ENCODE peak calls at places on chromosome 3, in eight cellular contexts. M, C, N, P, G, R, H and T are unnamed samples.

GRCh38 chr3:9951962-9952805 is at the start of gene PRRT3:
- DNase-seq in C (peak), N (peak), H (peak), R (no peak), P (no peak), G (no peak), M (peak), T (no peak)

GRCh38 chr3:102235679-102236078 is 199.1 kb upstream of the ZPLD1 start:
- DNase-seq in R (no peak), C (peak), M (peak), H (peak), P (no peak), G (no peak), N (peak), T (no peak)

GRCh38 chr3:161096771-161097367 is 8.3 kb downstream of the B3GALNT1 start:
- DNase-seq in C (no peak), M (peak), G (no peak), P (peak), N (no peak), H (no peak), R (no peak), T (no peak)

GRCh38 chr3:11238880-11239279 is 33.3 kb upstream of the ATG7 start:
- DNase-seq in P (no peak), G (no peak), C (peak), H (no peak), R (no peak), M (peak), N (no peak), T (no peak)

GRCh38 chr3:53978386-53978785 is 86.7 kb upstream of the SELENOK start:
- DNase-seq in C (no peak), H (no peak), M (no peak), N (no peak), R (no peak), P (no peak), G (no peak), T (no peak)

GRCh38 chr3:198027799-198028390 is 67.9 kb downstream of the LMLN start:
- DNase-seq in M (no peak), G (no peak), H (no peak), P (no peak), R (no peak), N (no peak), C (no peak), T (no peak)

GRCh38 chr3:191065183-191065805 is 133.7 kb upstream of the OSTN start:
- DNase-seq in N (no peak), R (no peak), M (peak), P (no peak), C (peak), G (no peak), H (no peak), T (no peak)

GRCh38 chr3:12741205-12741604 is 17.9 kb downstream of the TMEM40 start:
- DNase-seq in N (no peak), H (no peak), P (no peak), G (no peak), M (no peak), R (no peak), C (no peak), T (no peak)

GRCh38 chr3:12353796-12354505 is 65.1 kb downstream of the PPARG start:
- DNase-seq in R (no peak), C (peak), G (no peak), H (no peak), M (peak), P (no peak), N (peak), T (no peak)

GRCh38 chr3:188404701-188405100 is 250.7 kb downstream of the LPP start:
- DNase-seq in M (no peak), H (no peak), N (no peak), C (no peak), P (no peak), R (no peak), G (no peak), T (no peak)

GRCh38 chr3:167350245-167350862 is 29.7 kb downstream of the ZBBX start:
- DNase-seq in R (no peak), M (peak), N (peak), H (no peak), P (peak), G (no peak), C (peak), T (no peak)
- TF ChIP-seq CTCF in R (no peak), M (peak), N (peak), H (peak), P (peak), G (peak), C (peak), T (peak)

DNA sequence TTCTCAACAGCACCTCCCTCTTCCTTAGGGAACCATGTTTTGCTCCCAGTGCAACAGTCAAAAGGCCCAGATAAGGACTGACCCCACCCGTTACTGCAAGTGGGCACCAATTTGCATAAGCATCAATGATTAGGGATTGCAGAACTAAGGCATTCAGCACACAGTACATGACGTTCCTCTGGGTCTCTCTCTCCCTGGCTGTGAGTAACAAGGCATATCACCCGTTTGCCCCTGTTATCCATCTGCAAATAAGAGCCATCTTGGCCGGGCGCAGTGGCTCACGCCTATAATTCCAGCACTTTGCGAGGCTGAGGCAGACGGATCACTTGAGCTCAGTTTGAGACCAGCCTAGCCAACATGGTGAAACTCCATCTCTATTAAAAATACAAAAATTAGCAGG is 18.8 kb downstream of the MAGI1 start:
- DNase-seq in R (no peak), G (no peak), N (no peak), M (no peak), C (no peak), H (no peak), P (no peak), T (no peak)
- H3K27ac ChIP-seq in R (no peak), G (no peak), N (no peak), M (no peak), C (no peak), H (no peak), P (no peak), T (peak)

GRCh38 chr3:96814581-96815567 is at the start of gene EPHA6:
- DNase-seq in P (no peak), M (no peak), H (no peak), R (peak), G (no peak), C (no peak), N (no peak), T (no peak)
- TF ChIP-seq CTCF in P (no peak), M (no peak), H (no peak), R (no peak), G (no peak), C (no peak), N (no peak), T (no peak)

GRCh38 chr3:52532517-52532837 is 1.2 kb downstream of the NT5DC2 start:
- DNase-seq in P (no peak), H (no peak), R (peak), M (peak), C (peak), G (peak), N (no peak), T (no peak)
- H3K27ac ChIP-seq in P (no peak), H (peak), R (peak), M (no peak), C (peak), G (peak), N (peak), T (peak)

GRCh38 chr3:50154476-50154839 is 666 bp upstream of the SEMA3F start:
- DNase-seq in H (no peak), R (no peak), C (no peak), P (no peak), M (no peak), G (no peak), N (no peak), T (no peak)

GRCh38 chr3:50155891-50156290 is 767 bp downstream of the SEMA3F start:
- DNase-seq in H (no peak), N (no peak), C (no peak), P (no peak), R (no peak), G (no peak), M (no peak), T (no peak)

GRCh38 chr3:50155491-50155878 is 361 bp downstream of the SEMA3F start:
- DNase-seq in H (no peak), P (no peak), G (no peak), R (no peak), N (no peak), C (no peak), M (no peak), T (no peak)

GRCh38 chr3:50153782-50154475 is 1.2 kb upstream of the SEMA3F start:
- DNase-seq in H (no peak), C (no peak), N (no peak), M (no peak), R (no peak), G (no peak), P (no peak), T (no peak)

GRCh38 chr3:50154840-50155490 is at the start of gene SEMA3F:
- DNase-seq in P (peak), N (peak), M (peak), R (peak), C (peak), G (peak), H (peak), T (peak)
- TF ChIP-seq CTCF in P (no peak), N (no peak), M (no peak), R (no peak), C (no peak), G (peak), H (no peak), T (peak)

DNA sequence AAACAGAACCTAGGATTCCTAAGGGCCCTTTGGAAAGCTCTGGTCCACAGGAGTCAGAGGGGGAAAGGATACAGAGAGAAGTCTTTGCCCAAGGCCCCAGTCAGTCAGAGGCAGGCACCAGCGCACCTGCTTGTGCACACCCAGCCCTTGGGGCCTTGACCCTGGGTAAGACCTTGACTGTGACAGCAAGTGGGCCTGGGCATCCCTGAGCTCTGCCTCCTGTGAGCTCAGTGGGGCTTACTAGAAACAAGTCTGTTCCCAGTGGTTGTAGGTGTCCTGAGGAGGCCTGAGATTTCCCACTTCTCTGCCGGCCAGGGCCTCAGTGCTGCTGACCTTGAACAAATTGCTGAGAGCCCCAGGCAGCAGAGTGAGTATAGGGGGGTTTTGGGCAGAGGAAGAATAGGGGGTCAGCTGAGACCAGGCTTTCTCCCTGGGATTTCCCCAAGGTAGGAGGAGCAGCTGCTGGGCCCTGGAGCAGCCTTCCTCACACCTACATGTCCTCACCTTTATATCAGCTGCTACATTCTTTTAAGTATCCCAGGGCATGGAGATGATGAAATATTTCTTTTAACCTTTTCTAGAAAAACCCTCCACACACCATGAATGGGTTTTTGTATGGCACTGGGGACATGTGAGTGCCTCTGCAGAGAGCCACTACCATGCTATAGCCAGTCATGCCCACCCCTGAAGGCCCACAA is 9.7 kb upstream of the DAG1 start:
- DNase-seq in M (no peak), H (no peak), R (no peak), P (no peak), G (no peak), C (no peak), N (no peak), T (no peak)
- H3K27ac ChIP-seq in M (peak), H (no peak), R (no peak), P (peak), G (no peak), C (no peak), N (no peak), T (no peak)

GRCh38 chr3:21484323-21485154 is 266.5 kb downstream of the ZNF385D start:
- DNase-seq in P (peak), C (peak), N (peak), M (peak), G (peak), R (peak), H (peak), T (peak)
- TF ChIP-seq CTCF in P (peak), C (peak), N (peak), M (peak), G (peak), R (peak), H (peak), T (peak)

DNA sequence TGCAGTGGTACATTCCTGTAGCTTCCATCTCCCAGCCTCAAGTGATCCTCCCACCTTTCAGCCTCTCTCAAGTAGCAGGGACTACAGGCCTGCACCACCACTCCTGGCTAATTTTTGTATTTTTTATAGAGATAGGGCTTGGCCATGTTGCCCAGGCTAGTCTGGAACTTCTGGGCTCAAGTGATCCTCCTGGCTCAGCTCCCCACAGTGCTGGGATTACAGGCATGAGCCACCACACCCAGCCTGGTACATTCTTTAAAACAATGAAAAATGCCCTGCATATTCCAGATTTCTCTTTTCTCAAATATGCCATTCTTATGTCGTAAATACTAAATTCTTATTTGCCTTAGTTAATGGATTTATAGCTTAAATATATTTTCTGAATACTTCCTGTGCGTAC is 581.4 kb downstream of the MECOM start:
- DNase-seq in C (no peak), M (no peak), G (no peak), P (no peak), N (no peak), R (no peak), H (no peak), T (no peak)
- H3K27ac ChIP-seq in C (no peak), M (no peak), G (no peak), P (no peak), N (no peak), R (no peak), H (no peak), T (no peak)

DNA sequence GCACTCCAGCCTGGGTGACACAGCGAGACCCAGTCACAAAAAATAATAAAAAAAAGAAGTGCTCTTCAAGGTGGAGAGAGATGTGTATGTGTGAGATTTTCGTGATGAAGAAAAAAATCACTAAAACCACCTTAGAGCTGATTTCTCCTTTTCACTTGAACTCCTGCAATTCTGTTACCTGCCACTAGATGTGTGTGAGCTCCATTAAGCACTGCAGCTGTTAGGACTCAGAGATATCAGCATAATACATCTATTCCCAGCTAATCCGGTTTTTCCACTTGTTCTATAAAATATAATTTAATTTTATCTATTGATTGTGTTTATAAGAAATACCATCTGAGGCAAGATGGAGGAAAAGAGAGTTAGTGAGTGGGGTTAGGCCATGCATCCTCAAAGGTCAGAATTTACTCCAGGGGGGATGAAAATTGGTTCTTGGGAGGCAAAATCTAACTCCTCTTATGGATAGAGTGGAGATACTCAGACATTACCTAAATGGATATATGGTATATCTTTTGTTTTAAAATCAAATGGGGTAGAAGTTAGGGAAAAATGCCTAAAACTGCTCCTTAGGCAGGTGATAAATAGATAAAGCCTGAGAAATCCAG is 152.7 kb downstream of the IL20RB start:
- DNase-seq in C (peak), N (peak), R (no peak), G (no peak), P (peak), H (no peak), M (peak), T (no peak)
- TF ChIP-seq CTCF in C (peak), N (peak), R (peak), G (peak), P (peak), H (peak), M (peak), T (peak)

DNA sequence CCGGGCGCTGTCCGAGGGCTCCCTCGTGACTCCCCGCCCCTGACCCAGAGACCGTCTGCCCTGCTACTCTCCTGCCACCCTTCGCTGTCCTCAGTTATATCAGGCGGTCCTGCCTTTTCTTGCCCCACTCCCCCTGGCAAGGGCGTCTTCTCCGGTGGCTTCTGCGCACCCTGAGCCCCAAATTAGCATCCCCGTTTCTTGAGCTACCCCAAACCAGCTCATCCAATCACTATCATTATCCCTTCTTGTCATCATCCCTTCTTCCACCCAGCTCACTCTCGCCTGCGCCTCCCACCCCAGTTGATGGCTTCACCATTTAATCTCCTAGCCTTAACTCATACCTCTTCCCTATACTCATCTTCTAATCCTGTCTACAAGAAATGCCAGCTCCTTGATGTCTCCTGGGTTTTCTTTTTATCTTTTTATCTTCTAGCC is 411 bp downstream of the TTC21A start:
- DNase-seq in C (no peak), M (no peak), H (no peak), R (no peak), N (no peak), P (no peak), G (no peak), T (no peak)
- H3K27ac ChIP-seq in C (peak), M (peak), H (peak), R (peak), N (peak), P (peak), G (peak), T (peak)